ENCODE peak calls at places on chromosomes 1 and 21, in five cellular contexts. K, V, F, P and L are unnamed samples. For H3K4me1, the result is how much of the 10 kb centered on the place peaks cover.

GRCh38 chr1:203177471-203178039 is 1.9 kb upstream of the MYBPH start:
- DNase-seq in P (no peak), K (no peak), F (no peak), V (no peak), L (peak)

GRCh38 chr1:30473920-30474817 is 249.2 kb downstream of the MATN1 start:
- DNase-seq in P (no peak), K (no peak), V (no peak), F (no peak), L (no peak)

GRCh38 chr1:227891955-227892871 is 55.5 kb downstream of the WNT9A start:
- DNase-seq in F (peak), K (no peak), V (peak), P (no peak), L (peak)

GRCh38 chr1:25787477-25788043 is 12.4 kb upstream of the SELENON start:
- DNase-seq in P (no peak), F (no peak), K (no peak), V (no peak), L (no peak)

GRCh38 chr1:150813028-150813707 is 5.1 kb upstream of the CTSK start:
- DNase-seq in V (no peak), P (no peak), K (no peak), F (peak), L (peak)

GRCh38 chr1:193471981-193472380 is 285.6 kb upstream of the B3GALT2 start:
- DNase-seq in V (no peak), K (no peak), P (no peak), F (no peak), L (no peak)

GRCh38 chr1:155226188-155226909 is 17.9 kb downstream of the MTX1 start:
- DNase-seq in K (peak), V (no peak), F (peak), P (peak), L (peak)

GRCh38 chr1:82269466-82269865 is 468.7 kb downstream of the ADGRL2 start:
- DNase-seq in F (no peak), P (no peak), K (no peak), V (no peak), L (no peak)

GRCh38 chr1:7454052-7454815 is 316.9 kb upstream of the VAMP3 start:
- DNase-seq in F (peak), K (no peak), P (no peak), V (no peak), L (no peak)

GRCh38 chr1:69929278-69930057 is 275.9 kb downstream of the LRRC40 start:
- DNase-seq in F (no peak), V (no peak), K (no peak), P (no peak), L (no peak)

GRCh38 chr21:27429612-27430361 is 462.9 kb upstream of the ADAMTS5 start:
- DNase-seq in F (no peak), P (no peak), K (no peak), V (no peak), L (no peak)

DNA sequence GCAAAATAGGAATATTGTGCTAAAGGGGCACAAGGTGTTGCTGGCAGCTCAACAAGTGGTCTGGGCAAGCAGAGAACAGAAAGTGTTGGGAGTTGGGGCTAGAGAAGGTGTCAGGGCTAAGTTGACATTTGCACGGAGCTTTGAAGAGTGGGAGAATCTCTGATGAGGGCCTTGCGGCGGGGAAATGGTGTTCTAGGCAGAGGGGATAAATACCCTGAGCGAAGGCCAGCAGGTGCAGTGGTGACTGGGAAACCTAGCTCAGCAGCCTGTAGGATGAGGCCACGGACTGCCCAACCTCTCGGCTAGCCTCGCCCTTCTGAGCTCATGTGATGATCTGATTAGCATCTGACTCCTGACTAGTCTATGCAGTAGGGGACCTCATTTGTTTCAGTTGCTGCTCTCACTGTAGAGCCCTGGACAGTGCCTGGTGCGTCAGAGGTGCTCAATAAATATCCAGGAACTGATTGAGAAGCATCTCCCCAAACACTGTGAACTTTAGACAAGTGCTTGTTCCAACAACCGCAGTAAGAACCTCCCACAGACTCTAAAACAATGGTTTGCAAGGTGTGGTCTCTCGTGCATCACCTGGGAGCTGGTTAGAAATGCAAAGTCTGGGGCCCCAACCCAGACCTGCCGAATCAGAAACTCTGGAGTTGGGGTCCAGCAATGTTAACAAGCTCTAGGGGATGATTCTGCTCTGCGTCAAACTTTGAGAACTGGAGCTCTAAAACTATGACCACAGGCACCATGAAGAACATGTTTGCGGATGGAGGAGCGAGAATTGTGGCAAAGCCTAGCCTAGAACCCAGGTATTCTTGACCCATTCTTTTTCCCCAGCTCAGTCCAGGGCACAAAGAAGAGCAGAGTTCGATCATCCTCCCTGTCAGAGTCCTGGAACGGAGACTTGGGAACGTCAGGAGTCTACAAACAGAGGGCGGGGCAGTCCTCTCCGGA is 883 bp upstream of the FOXO6 start:
- DNase-seq in P (no peak), F (peak), K (peak), V (peak), L (no peak)
- H3K27ac ChIP-seq in P (peak), F (peak), K (peak), V (no peak), L (no peak)

GRCh38 chr1:36160949-36161485 is 5.1 kb downstream of the MAP7D1 start:
- DNase-seq in P (peak), V (peak), F (peak), K (peak), L (peak)
- H3K4me1 ChIP-seq in P (half or more), V (under half), F (under half), K (half or more), L (under half)

GRCh38 chr1:226641671-226642231 is 93.2 kb downstream of the STUM start:
- DNase-seq in K (no peak), F (no peak), P (no peak), V (no peak), L (no peak)

GRCh38 chr1:226643701-226644540 is 95.2 kb downstream of the ITPKB start:
- DNase-seq in P (no peak), F (no peak), V (no peak), K (peak), L (no peak)

GRCh38 chr1:226640737-226641136 is 92.2 kb downstream of the STUM start:
- DNase-seq in V (no peak), F (no peak), P (no peak), K (no peak), L (no peak)

GRCh38 chr1:226643167-226643566 is 94.6 kb downstream of the STUM start:
- DNase-seq in V (no peak), P (no peak), K (no peak), F (peak), L (peak)

DNA sequence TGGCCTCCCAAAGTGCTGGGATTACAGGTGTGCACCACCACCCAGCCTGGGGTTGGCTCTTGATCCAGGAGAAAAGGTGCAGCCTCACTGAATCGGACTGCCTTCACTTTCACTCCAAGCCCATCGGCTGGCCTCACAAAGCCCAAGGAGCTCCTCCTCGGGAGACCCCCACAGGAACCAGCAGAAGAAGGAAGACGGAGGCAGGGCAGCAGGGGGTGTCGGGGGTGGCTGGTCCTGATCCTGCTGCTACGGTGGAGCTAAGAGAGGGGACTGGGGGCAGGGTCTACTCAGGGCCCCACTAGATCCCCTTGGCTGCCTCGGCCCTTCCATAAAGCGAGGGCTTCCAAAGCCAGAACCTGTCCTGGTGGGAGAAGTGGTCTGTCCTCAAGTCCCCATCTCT is 93.9 kb downstream of the STUM start:
- DNase-seq in V (no peak), P (no peak), F (no peak), K (no peak), L (no peak)
- H3K27ac ChIP-seq in V (no peak), P (no peak), F (no peak), K (peak), L (no peak)

GRCh38 chr1:201652180-201652579 is 113.3 kb downstream of the NAV1 start:
- DNase-seq in K (no peak), V (no peak), P (no peak), F (no peak), L (no peak)

GRCh38 chr1:201649776-201650607 is 111.1 kb downstream of the NAV1 start:
- DNase-seq in P (no peak), V (peak), F (peak), K (no peak), L (no peak)

GRCh38 chr1:201648911-201649775 is 110.2 kb downstream of the NAV1 start:
- DNase-seq in V (peak), K (no peak), P (no peak), F (peak), L (no peak)

GRCh38 chr1:201648066-201648910 is 109.4 kb downstream of the NAV1 start:
- DNase-seq in V (peak), F (peak), K (no peak), P (no peak), L (no peak)

DNA sequence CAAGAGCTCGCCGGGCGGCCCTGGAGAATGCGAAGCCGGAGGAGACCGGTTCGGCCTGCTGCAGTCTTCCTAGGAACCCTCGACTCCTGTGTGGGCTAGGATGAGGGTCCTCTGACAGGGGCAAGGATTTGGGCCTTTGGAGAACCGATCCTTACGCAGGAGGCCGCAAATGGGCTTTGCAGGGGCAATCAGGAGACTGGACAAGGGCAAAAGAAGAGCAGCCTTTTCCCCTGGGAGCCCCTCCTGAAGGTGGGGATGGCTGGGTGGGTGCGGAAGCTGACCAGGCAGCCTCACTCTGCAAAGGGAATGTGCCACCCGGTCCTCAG is 111.6 kb downstream of the NAV1 start:
- DNase-seq in K (no peak), P (no peak), V (no peak), F (no peak), L (no peak)
- H3K4me1 ChIP-seq in K (under half), P (under half), V (under half), F (under half), L (under half)